ENCODE peak calls at places on chromosome 11, in five cellular contexts. N is astrocyte; E is HCT116; B is lower lobe of right lung; Q is CD4-positive, alpha-beta T cell. G is an unnamed sample.

GRCh38 chr11:72736452-72737069 is 15.6 kb downstream of the ARAP1 start:
- DNase-seq in N (peak), E (peak), B (peak), Q (peak), G (no peak)

GRCh38 chr11:10979529-10979928 is 121.7 kb upstream of the ZBED5 start:
- DNase-seq in N (no peak), E (no peak), B (no peak), Q (no peak), G (no peak)

GRCh38 chr11:75155570-75156422 is 4.9 kb downstream of the SLCO2B1 start:
- DNase-seq in N (no peak), E (no peak), B (no peak), Q (no peak), G (no peak)

GRCh38 chr11:122668562-122669090 is 13.1 kb downstream of the UBASH3B start:
- DNase-seq in N (peak), E (peak), B (no peak), Q (no peak), G (no peak)

GRCh38 chr11:12801976-12802375 is 127.8 kb downstream of the TEAD1 start:
- DNase-seq in N (no peak), E (no peak), B (no peak), Q (no peak), G (no peak)

GRCh38 chr11:46001427-46002049 is 79.1 kb downstream of the LARGE2 start:
- DNase-seq in N (peak), E (no peak), B (no peak), Q (no peak), G (no peak)

GRCh38 chr11:12377824-12378593 is 638 bp downstream of the PARVA start:
- DNase-seq in N (peak), E (peak), B (peak), Q (no peak), G (no peak)

GRCh38 chr11:126492331-126492730 is 136.8 kb downstream of the ST3GAL4 start:
- DNase-seq in N (no peak), E (no peak), B (no peak), Q (no peak), G (no peak)

GRCh38 chr11:26575946-26576345 is 3.9 kb upstream of the MUC15 start:
- DNase-seq in N (no peak), E (no peak), B (no peak), Q (no peak), G (no peak)

GRCh38 chr11:129382583-129382982 is 6.9 kb downstream of the BARX2 start:
- DNase-seq in N (no peak), E (no peak), B (no peak), Q (no peak), G (no peak)

DNA sequence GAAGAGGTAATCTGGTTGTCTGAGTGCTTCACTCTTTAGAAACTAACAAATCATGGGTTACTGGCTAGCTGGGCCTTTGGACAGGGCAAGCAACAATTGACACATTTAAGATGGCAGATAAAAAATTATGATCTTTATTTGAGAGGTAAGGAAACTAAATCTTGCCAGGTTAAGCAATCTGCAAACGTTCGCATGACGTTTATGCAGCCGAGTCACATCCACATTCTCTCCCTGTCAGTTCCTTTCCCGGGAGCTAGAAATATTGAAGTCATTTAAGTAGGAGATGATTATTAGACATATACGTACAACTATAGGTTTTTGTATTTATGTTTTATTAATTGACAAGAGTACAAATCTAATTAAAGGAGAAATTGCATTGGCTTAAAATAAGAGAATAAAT is 57.4 kb upstream of the RCN1 start:
- DNase-seq in N (peak), E (no peak), B (no peak), Q (no peak), G (no peak)
- TF ChIP-seq CTCF in N (no peak), E (no peak), B (no peak), Q (no peak), G (no peak)

GRCh38 chr11:65806972-65807371 is 20.1 kb downstream of the OVOL1 start:
- DNase-seq in N (no peak), E (no peak), B (no peak), Q (no peak), G (no peak)

GRCh38 chr11:65810046-65810868 is 23.4 kb downstream of the OVOL1 start:
- DNase-seq in N (no peak), E (no peak), B (peak), Q (no peak), G (no peak)

GRCh38 chr11:65811764-65812475 is 21.8 kb upstream of the SNX32 start:
- DNase-seq in N (no peak), E (no peak), B (peak), Q (no peak), G (no peak)

GRCh38 chr11:65808744-65809341 is 22.0 kb downstream of the OVOL1 start:
- DNase-seq in N (no peak), E (no peak), B (peak), Q (no peak), G (no peak)

DNA sequence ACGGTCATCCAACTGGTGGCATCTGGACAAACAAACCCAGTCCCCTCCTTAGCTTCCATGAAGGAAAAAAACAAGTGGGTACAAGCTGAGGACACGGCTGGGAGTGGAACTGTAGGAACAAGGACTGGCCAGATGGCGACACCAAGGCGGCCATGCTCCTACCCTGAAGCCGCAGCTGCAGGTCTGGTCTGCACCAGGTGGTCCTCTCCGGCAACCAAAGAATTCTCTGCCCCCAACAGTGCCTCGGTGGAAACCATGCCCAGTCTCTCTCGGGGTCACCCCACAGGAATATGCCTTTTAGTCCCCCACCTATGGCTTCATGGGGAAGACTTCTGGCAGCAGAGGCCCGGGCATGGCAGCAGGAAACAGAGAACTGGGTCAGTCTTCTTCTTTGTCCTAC is 22.6 kb downstream of the OVOL1 start:
- DNase-seq in N (no peak), E (no peak), B (peak), Q (no peak), G (no peak)
- H3K27ac ChIP-seq in N (no peak), E (no peak), B (no peak), Q (no peak), G (no peak)

DNA sequence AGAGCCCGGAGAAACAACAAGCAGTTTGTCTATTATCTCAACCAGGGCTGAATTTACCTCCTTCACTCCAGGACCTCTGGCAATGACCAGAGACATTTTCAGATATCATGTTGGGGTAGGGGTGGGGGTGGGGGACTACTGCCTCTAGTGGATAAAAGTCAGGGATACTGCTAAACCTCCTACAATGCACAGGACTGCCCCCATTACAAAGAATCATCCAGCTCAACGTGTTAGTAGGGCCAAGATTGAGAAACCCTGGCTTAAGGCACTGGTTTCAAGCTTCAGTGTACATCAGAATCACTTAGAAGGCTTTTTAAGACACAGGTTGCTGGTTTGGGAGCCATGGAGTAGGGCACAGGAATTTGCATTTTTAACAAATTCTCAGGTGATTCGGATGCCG is 124.0 kb downstream of the APIP start:
- DNase-seq in N (no peak), E (no peak), B (no peak), Q (no peak), G (no peak)
- TF ChIP-seq CTCF in N (no peak), E (peak), B (no peak), Q (no peak), G (no peak)

GRCh38 chr11:83836883-83837654 is 550.9 kb upstream of the CCDC90B start:
- DNase-seq in N (peak), E (peak), B (no peak), Q (no peak), G (no peak)

GRCh38 chr11:83835423-83835822 is 549.3 kb upstream of the CCDC90B start:
- DNase-seq in N (peak), E (no peak), B (no peak), Q (no peak), G (no peak)

GRCh38 chr11:83827520-83827919 is 541.4 kb upstream of the CCDC90B start:
- DNase-seq in N (peak), E (no peak), B (no peak), Q (no peak), G (no peak)

GRCh38 chr11:83827940-83828554 is 541.9 kb upstream of the CCDC90B start:
- DNase-seq in N (peak), E (peak), B (no peak), Q (no peak), G (no peak)

DNA sequence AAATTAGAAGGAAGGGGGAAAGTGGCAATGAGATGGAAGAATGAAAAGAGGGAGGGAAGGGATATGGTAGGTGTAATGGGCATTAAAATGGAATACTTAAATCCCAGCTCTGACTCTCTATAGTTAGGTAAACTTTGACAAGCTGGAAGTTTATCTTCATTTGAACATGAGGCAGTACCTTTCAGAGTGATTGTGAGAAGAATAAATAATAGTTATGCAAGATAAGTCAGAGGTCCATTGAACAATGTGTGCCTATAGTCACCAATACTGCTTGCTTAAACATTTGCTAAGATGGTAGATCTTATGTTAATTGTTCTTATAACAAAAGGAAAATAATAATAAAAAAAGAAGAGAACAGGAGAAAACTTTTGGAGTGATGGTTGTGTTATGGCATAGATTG is 545.8 kb upstream of the CCDC90B start:
- DNase-seq in N (no peak), E (no peak), B (no peak), Q (no peak), G (no peak)
- H3K27ac ChIP-seq in N (no peak), E (no peak), B (no peak), Q (no peak), G (no peak)

DNA sequence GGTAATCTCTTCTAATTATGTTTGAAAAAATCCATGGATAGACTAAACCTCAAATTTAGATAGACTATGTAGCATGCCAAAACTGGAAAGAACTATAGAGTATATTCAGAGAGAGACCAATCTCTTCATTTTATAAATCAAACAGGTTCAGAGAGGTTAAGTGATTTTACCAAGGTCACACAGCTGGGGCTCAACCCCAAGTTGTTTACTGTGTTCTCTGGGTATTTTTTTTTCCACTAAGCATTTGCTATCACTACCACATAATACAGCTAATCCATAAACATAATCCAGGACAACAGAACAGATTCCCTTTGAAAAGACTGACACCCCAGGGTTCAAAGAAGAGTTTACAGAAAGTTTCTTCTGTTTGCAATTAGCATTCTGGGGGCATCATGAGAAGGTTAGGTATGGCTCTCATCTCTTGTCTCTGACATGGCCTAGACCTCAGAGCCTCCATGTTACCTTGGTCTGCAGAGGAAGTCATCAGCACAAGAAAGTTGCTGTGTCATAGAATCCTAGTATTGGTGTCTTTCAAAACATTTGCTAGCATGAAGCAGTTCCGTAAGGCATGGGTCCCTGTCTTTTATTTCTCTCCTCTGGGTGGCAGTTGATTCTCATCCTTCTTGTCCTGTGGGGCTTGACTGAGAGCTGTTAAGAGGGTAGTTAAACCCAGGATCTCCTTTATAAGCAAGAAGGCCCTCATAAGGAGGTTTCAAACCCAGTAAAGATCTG is 94.5 kb upstream of the HSD17B12 start:
- DNase-seq in N (no peak), E (no peak), B (no peak), Q (no peak), G (no peak)
- TF ChIP-seq CTCF in N (no peak), E (no peak), B (no peak), Q (no peak), G (no peak)

DNA sequence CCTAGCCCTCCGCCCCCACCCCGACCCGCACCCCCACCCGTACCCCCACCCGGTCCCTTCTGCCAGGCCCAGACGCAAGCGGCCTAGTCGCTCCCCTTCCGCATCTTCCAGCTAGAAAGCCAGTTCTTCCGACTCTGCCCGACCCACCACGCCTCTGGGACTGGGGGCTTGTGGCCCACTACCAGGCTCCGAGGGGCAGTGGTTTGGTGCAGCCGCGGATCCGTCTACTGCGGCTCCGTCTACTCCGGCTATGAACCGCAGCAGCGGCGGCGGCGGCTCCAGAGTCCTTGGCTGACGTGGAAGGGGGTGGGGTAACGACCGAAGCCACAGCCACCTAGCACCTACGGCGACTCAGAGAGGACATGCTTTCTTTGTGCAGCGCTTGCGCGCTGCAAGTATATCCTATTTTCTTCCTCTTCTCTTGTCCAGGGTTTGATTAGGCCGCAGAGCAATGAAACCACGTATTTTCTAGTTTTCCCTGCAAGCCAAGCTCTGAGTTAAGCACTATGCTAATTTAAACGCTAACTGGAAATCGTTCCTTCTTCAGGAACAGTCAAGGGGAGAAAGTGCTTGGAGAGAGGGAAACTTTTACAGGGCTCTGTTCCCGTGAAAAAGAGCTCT is at the start of gene COPB1:
- DNase-seq in N (peak), E (peak), B (peak), Q (peak), G (peak)
- H3K27ac ChIP-seq in N (peak), E (peak), B (peak), Q (peak), G (peak)